ENCODE peak calls at places on chromosomes 2 and 18, in seven cellular contexts. Q is sigmoid colon, D is HepG2, M is A549, N is transverse colon, R is uterus, G is body of pancreas. I is an unnamed sample.

GRCh38 chr2:236167297-236168109 is 683 bp downstream of the GBX2 start:
- DNase-seq in Q (no peak), D (no peak), M (peak), N (no peak), R (no peak), G (no peak), I (no peak)

GRCh38 chr2:101479328-101479727 is 4.4 kb upstream of the RFX8 start:
- DNase-seq in Q (no peak), D (no peak), M (no peak), N (no peak), R (no peak), G (no peak), I (no peak)

GRCh38 chr18:8800445-8800844 is 95.1 kb downstream of the MTCL1 start:
- DNase-seq in Q (no peak), D (no peak), M (peak), N (no peak), R (no peak), G (no peak), I (peak)

GRCh38 chr18:5630766-5631413 is 87.1 kb upstream of the EPB41L3 start:
- DNase-seq in Q (no peak), D (no peak), M (no peak), N (no peak), R (peak), G (no peak), I (no peak)

GRCh38 chr2:98483257-98483861 is 38.7 kb downstream of the INPP4A start:
- DNase-seq in Q (peak), D (no peak), M (no peak), N (no peak), R (no peak), G (no peak), I (no peak)

GRCh38 chr2:215882689-215883088 is 130.7 kb downstream of the MREG start:
- DNase-seq in Q (no peak), D (no peak), M (no peak), N (no peak), R (no peak), G (no peak), I (no peak)

GRCh38 chr18:57121542-57122112 is 25.3 kb upstream of the BOD1L2 start:
- DNase-seq in Q (no peak), D (no peak), M (no peak), N (no peak), R (no peak), G (no peak), I (no peak)

GRCh38 chr2:238376884-238377391 is 49.8 kb upstream of the ASB1 start:
- DNase-seq in Q (no peak), D (no peak), M (no peak), N (no peak), R (no peak), G (no peak), I (no peak)

GRCh38 chr18:9928646-9929259 is 14.9 kb downstream of the VAPA start:
- DNase-seq in Q (no peak), D (no peak), M (no peak), N (no peak), R (no peak), G (no peak), I (no peak)
- TF ChIP-seq POLR2A in Q (no peak), D (no peak), M (no peak), N (no peak), R (no peak), G (no peak), I (no peak)

GRCh38 chr2:206192157-206192556 is 32.5 kb downstream of the EEF1B2 start:
- DNase-seq in Q (no peak), D (no peak), M (no peak), N (no peak), R (no peak), G (no peak), I (no peak)

GRCh38 chr2:206193643-206194382 is 34.1 kb downstream of the EEF1B2 start:
- DNase-seq in Q (no peak), D (no peak), M (no peak), N (no peak), R (no peak), G (no peak), I (no peak)

GRCh38 chr2:206190689-206191088 is 31.0 kb downstream of the EEF1B2 start:
- DNase-seq in Q (no peak), D (no peak), M (no peak), N (no peak), R (no peak), G (no peak), I (no peak)
- TF ChIP-seq POLR2A in Q (no peak), D (no peak), M (no peak), N (no peak), R (no peak), G (no peak), I (no peak)

GRCh38 chr18:74114206-74114605 is 33.4 kb downstream of the FBXO15 start:
- DNase-seq in Q (no peak), D (no peak), M (no peak), N (no peak), R (no peak), G (no peak), I (no peak)

GRCh38 chr18:74110983-74111382 is 36.7 kb downstream of the FBXO15 start:
- DNase-seq in Q (no peak), D (no peak), M (no peak), N (peak), R (no peak), G (no peak), I (no peak)

GRCh38 chr18:74113711-74114110 is 33.9 kb downstream of the FBXO15 start:
- DNase-seq in Q (no peak), D (no peak), M (no peak), N (no peak), R (no peak), G (no peak), I (no peak)

GRCh38 chr18:74116628-74117554 is 30.7 kb downstream of the FBXO15 start:
- DNase-seq in Q (no peak), D (peak), M (no peak), N (peak), R (no peak), G (peak), I (no peak)

DNA sequence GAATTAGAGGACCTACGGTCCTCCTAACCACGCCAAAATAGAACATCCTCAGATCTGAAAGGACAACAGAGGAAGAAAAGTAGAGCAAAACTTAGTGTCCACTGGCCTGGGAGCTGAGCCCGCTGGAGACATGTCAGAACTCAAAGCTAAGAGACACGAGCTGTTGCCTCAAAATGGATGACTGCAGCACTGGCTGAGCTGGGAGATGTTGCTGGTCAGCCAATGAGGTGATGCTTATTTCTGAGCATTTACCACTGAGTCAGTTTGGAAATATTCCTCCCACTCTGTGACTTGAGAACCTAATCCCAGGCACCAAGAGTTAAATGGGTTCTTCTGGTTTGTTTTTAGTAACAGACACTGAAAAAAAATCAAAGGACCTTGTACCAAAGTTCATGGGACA is 32.6 kb downstream of the FBXO15 start:
- DNase-seq in Q (no peak), D (no peak), M (no peak), N (no peak), R (no peak), G (no peak), I (no peak)
- TF ChIP-seq POLR2A in Q (no peak), D (no peak), M (no peak), N (no peak), R (no peak), G (no peak), I (no peak)

GRCh38 chr2:231660860-231661259 is 47.5 kb upstream of the PTMA start:
- DNase-seq in Q (no peak), D (peak), M (no peak), N (no peak), R (no peak), G (peak), I (no peak)

GRCh38 chr2:231662811-231663457 is 45.4 kb upstream of the PTMA start:
- DNase-seq in Q (no peak), D (no peak), M (no peak), N (no peak), R (no peak), G (no peak), I (no peak)

GRCh38 chr2:231661422-231662027 is 46.8 kb upstream of the PTMA start:
- DNase-seq in Q (no peak), D (no peak), M (no peak), N (no peak), R (no peak), G (no peak), I (no peak)

GRCh38 chr2:231663458-231664290 is 44.7 kb upstream of the PTMA start:
- DNase-seq in Q (no peak), D (no peak), M (no peak), N (no peak), R (no peak), G (no peak), I (no peak)

DNA sequence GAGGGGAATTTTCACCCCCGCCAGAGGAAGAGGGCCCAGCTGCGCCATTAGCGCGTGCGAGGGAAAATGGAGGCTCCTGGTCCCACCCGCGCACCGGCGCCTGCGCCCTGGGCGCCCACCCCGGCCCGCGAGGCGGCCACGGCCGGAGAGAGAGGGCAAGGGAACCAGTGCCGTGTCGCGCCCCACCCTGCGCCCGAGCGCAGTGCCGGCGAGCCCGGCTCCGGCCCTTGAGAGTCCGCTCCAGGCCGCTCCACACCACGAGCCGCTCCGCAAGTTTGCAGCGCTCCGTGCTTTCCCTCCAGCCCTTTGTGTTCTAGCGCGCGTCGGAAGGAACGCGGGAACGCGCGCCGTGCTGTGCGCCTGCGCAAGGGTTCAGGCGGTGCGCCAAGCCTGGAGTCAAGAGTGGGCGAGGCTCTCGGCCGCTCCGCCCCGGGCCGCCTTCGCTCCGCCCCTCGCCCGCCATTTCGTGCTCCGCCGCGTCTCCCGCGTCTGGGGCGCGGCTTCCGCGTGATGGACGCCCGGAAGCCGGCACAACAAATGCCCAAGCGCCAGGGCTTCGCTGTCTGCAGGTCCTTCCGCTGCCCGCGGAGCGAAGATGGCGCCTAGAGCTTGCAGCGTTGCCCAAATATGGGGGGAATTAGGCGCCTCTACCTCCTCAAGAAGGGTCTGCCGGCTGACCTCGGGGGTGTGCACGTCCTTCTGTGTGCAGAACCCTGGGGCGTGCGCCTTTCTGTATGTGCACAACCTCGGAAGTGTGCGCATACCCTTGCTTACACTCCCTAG is 46.1 kb upstream of the PTMA start:
- DNase-seq in Q (peak), D (no peak), M (peak), N (peak), R (peak), G (peak), I (no peak)
- TF ChIP-seq POLR2A in Q (peak), D (no peak), M (peak), N (peak), R (peak), G (peak), I (no peak)

GRCh38 chr18:47175895-47176575 is at the start of gene IER3IP1:
- DNase-seq in Q (peak), D (peak), M (peak), N (peak), R (peak), G (peak), I (peak)
- TF ChIP-seq POLR2A in Q (no peak), D (peak), M (peak), N (peak), R (peak), G (peak), I (peak)

GRCh38 chr2:201120500-201120899 is 4.5 kb downstream of the CFLAR start:
- DNase-seq in Q (no peak), D (no peak), M (no peak), N (no peak), R (no peak), G (no peak), I (no peak)

GRCh38 chr2:201118957-201119848 is 3.2 kb downstream of the CFLAR start:
- DNase-seq in Q (no peak), D (no peak), M (no peak), N (no peak), R (no peak), G (no peak), I (no peak)

GRCh38 chr2:201116959-201117734 is 1.2 kb downstream of the CFLAR start:
- DNase-seq in Q (peak), D (peak), M (peak), N (peak), R (peak), G (peak), I (no peak)

GRCh38 chr2:201116115-201116958 is at the start of gene CFLAR:
- DNase-seq in Q (peak), D (peak), M (peak), N (peak), R (peak), G (peak), I (peak)

GRCh38 chr2:201118121-201118956 is 2.4 kb downstream of the CFLAR start:
- DNase-seq in Q (peak), D (peak), M (peak), N (peak), R (peak), G (peak), I (peak)
- TF ChIP-seq POLR2A in Q (peak), D (peak), M (peak), N (peak), R (peak), G (peak), I (no peak)

GRCh38 chr2:173963817-173964564 is 1.2 kb downstream of the SP3 start:
- DNase-seq in Q (peak), D (peak), M (peak), N (peak), R (peak), G (peak), I (peak)
- TF ChIP-seq POLR2A in Q (peak), D (peak), M (peak), N (peak), R (no peak), G (peak), I (peak)

GRCh38 chr18:30192216-30192615 is 850.3 kb downstream of the DSC3 start:
- DNase-seq in Q (no peak), D (peak), M (no peak), N (no peak), R (no peak), G (no peak), I (no peak)
- TF ChIP-seq POLR2A in Q (no peak), D (no peak), M (no peak), N (no peak), R (no peak), G (no peak), I (no peak)

GRCh38 chr2:20223345-20224190 is 1.4 kb downstream of the SDC1 start:
- DNase-seq in Q (no peak), D (peak), M (peak), N (no peak), R (no peak), G (peak), I (peak)
- TF ChIP-seq POLR2A in Q (no peak), D (no peak), M (peak), N (peak), R (no peak), G (peak), I (peak)

GRCh38 chr2:43199492-43200481 is 26.6 kb downstream of the ZFP36L2 start:
- DNase-seq in Q (no peak), D (peak), M (peak), N (peak), R (no peak), G (peak), I (peak)
- TF ChIP-seq POLR2A in Q (no peak), D (peak), M (no peak), N (no peak), R (no peak), G (peak), I (no peak)

I was measured in H54.